ENCODE peak calls at places on chromosomes 3 and 15, in seven cellular contexts. M is adrenal gland, P is spleen, D is gastrocnemius medialis, T is kidney epithelial cell, H is mucosa of descending colon, B is cardiac muscle cell. R is an unnamed sample.

GRCh38 chr15:99185731-99186130 is 63.6 kb downstream of the TTC23 start:
- DNase-seq in M (no peak), P (no peak), D (no peak), T (no peak), H (no peak), B (no peak), R (no peak)

GRCh38 chr3:120536642-120537041 is 59.5 kb upstream of the NDUFB4 start:
- DNase-seq in M (no peak), P (no peak), D (no peak), T (no peak), H (no peak), B (peak; percentile 20), R (no peak)

GRCh38 chr15:96340611-96341464 is 10.3 kb downstream of the NR2F2 start:
- DNase-seq in M (peak; percentile 67), P (no peak), D (no peak), T (no peak), H (no peak), B (peak; percentile 79), R (no peak)

GRCh38 chr3:145286937-145287336 is 874.0 kb downstream of the PLOD2 start:
- DNase-seq in M (no peak), P (no peak), D (no peak), T (no peak), H (no peak), B (no peak), R (no peak)

GRCh38 chr15:41928637-41929620 is 35.1 kb upstream of the SPTBN5 start:
- DNase-seq in M (peak; percentile 69), P (peak; percentile 87), D (peak; percentile 52), T (no peak), H (peak; percentile 71), B (no peak), R (peak; percentile 56)

GRCh38 chr3:13860001-13860400 is 19.9 kb downstream of the WNT7A start:
- DNase-seq in M (no peak), P (peak; percentile 12), D (no peak), T (no peak), H (no peak), B (no peak), R (no peak)

GRCh38 chr3:48143567-48143966 is 44.6 kb downstream of the CDC25A start:
- DNase-seq in M (no peak), P (no peak), D (no peak), T (no peak), H (no peak), B (no peak), R (no peak)

GRCh38 chr3:197030379-197031314 is 1.0 kb upstream of the MELTF start:
- DNase-seq in M (peak; percentile 62), P (no peak), D (no peak), T (no peak), H (no peak), B (no peak), R (no peak)

GRCh38 chr3:64321747-64322146 is 96.5 kb upstream of the PRICKLE2 start:
- DNase-seq in M (peak; percentile 67), P (no peak), D (no peak), T (peak; percentile 82), H (no peak), B (peak; percentile 68), R (no peak)

GRCh38 chr15:67433495-67434099 is 87.3 kb upstream of the C15orf61 start:
- DNase-seq in M (peak; percentile 73), P (no peak), D (no peak), T (no peak), H (no peak), B (peak; percentile 76), R (peak; percentile 54)

GRCh38 chr15:62307551-62307950 is 142.5 kb upstream of the C2CD4B start:
- DNase-seq in M (no peak), P (no peak), D (no peak), T (no peak), H (no peak), B (peak; percentile 6), R (no peak)

GRCh38 chr3:73508330-73508954 is 116.3 kb downstream of the PDZRN3 start:
- DNase-seq in M (peak; percentile 69), P (no peak), D (peak; percentile 50), T (no peak), H (no peak), B (peak; percentile 80), R (peak; percentile 59)

GRCh38 chr15:81281176-81281735 is 42.7 kb downstream of the STARD5 start:
- DNase-seq in M (no peak), P (no peak), D (no peak), T (no peak), H (no peak), B (no peak), R (no peak)

GRCh38 chr3:172153335-172153861 is 114.0 kb downstream of the FNDC3B start:
- DNase-seq in M (peak; percentile 98), P (peak; percentile 86), D (peak; percentile 95), T (peak; percentile 96), H (peak; percentile 90), B (peak; percentile 99), R (peak; percentile 85)

GRCh38 chr15:48940508-48940907 is 23.2 kb downstream of the SHC4 start:
- DNase-seq in M (no peak), P (no peak), D (no peak), T (peak; percentile 76), H (no peak), B (peak; percentile 88), R (no peak)

GRCh38 chr3:152713989-152714388 is 120.9 kb upstream of the P2RY1 start:
- DNase-seq in M (no peak), P (no peak), D (no peak), T (no peak), H (no peak), B (no peak), R (no peak)

GRCh38 chr3:161409069-161409468 is 37.8 kb upstream of the SPTSSB start:
- DNase-seq in M (no peak), P (no peak), D (no peak), T (no peak), H (no peak), B (peak; percentile 64), R (peak; percentile 37)

GRCh38 chr3:167361356-167361755 is 18.7 kb downstream of the ZBBX start:
- DNase-seq in M (no peak), P (no peak), D (no peak), T (no peak), H (no peak), B (no peak), R (no peak)

GRCh38 chr3:128242818-128243601 is 89.7 kb downstream of the EEFSEC start:
- DNase-seq in M (no peak), P (no peak), D (no peak), T (no peak), H (no peak), B (no peak), R (no peak)

GRCh38 chr3:122246214-122246613 is 62.7 kb downstream of the CASR start:
- DNase-seq in M (no peak), P (no peak), D (no peak), T (no peak), H (no peak), B (peak; percentile 16), R (no peak)
- H3K4me3 ChIP-seq in M (no peak overlapping the region), P (peak overlapping the region; percentile 7), D (peak overlapping the region; percentile 3), T (no peak overlapping the region), H (no peak overlapping the region), B (no peak overlapping the region), R (no peak overlapping the region)

DNA sequence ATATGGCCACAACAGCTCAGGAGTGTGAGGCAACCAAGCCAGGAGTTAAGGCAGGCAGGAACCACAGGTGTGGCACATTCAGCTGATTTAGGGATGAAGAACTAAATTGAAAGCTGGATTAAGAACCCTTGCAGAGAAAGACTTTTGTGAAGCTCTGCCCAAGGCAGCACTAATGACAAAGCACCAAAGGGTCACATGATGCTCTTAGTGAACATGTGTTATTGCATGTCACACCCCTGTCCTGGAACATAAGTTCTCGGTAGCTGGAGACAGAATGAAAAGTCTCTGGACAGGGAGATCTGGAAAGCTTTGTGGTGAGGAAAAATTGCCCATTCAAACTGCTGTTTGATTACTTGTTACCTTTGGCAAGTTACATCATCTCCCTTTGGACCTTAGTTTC is 3.2 kb downstream of the EAF1 start:
- DNase-seq in M (no peak), P (no peak), D (no peak), T (no peak), H (no peak), B (no peak), R (no peak)
- H3K36me3 ChIP-seq in M (peaks cover 51% of the 10 kb centered on the region), P (peaks cover 4% of the 10 kb centered on the region), D (peaks cover 54% of the 10 kb centered on the region), T (no peaks in the 10 kb centered on the region), H (no peaks in the 10 kb centered on the region), B (peaks cover 29% of the 10 kb centered on the region), R (peaks cover 11% of the 10 kb centered on the region)

GRCh38 chr3:140917769-140918168 is 23.9 kb upstream of the SLC25A36 start:
- DNase-seq in M (no peak), P (no peak), D (no peak), T (no peak), H (no peak), B (no peak), R (peak; percentile 93)

GRCh38 chr3:140913728-140914127 is 27.9 kb upstream of the SLC25A36 start:
- DNase-seq in M (no peak), P (no peak), D (no peak), T (no peak), H (no peak), B (no peak), R (no peak)

GRCh38 chr3:140920029-140920428 is 21.6 kb upstream of the SLC25A36 start:
- DNase-seq in M (no peak), P (no peak), D (no peak), T (no peak), H (no peak), B (no peak), R (no peak)

GRCh38 chr3:140914384-140914945 is 27.2 kb upstream of the SLC25A36 start:
- DNase-seq in M (no peak), P (no peak), D (no peak), T (no peak), H (no peak), B (no peak), R (no peak)

DNA sequence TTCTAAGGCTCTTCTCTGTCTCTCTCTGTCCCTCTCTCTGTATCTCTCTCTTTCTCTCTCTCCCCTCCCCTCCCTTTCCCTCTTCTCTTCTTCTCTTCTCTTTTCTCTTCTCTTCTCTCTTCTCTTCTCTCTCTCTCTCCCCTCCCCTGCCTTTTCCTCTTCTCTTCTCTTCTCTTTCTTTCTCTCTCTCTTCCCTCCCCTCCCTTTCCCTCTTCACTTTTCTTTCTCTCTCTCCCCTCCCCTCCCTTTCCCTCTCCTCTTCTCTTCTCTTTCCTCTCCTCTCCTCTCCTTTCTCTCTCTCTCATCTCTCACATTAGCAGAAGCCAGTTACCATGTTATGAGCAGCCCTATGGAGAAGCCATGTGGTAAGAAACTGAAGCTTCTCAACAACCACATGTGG is 25.0 kb upstream of the SLC25A36 start:
- DNase-seq in M (no peak), P (no peak), D (no peak), T (no peak), H (no peak), B (no peak), R (no peak)
- H3K4me3 ChIP-seq in M (no peak overlapping the region), P (no peak overlapping the region), D (no peak overlapping the region), T (no peak overlapping the region), H (no peak overlapping the region), B (no peak overlapping the region), R (no peak overlapping the region)

DNA sequence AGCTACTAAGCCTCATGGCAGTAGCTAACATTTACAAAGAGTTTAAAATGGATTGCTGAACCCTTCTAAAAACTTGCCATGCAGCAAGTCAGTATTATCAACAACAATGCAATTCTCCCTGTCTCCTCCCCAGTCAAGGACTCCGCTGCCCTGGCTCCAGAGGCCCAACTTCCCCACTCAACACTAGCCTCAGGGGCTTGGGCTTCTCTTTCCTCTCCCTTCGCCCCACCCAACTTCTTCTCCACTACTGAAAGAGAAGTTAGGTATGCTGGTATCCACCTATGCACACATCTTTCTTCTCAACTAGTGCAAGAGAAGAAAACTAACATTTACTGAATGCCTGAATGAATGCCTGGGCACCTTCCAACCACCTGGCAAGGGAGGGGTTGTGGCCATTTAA is 30.7 kb downstream of the TLE3 start:
- DNase-seq in M (no peak), P (no peak), D (no peak), T (no peak), H (no peak), B (no peak), R (no peak)
- H3K36me3 ChIP-seq in M (peaks cover 69% of the 10 kb centered on the region), P (peaks cover 11% of the 10 kb centered on the region), D (peaks cover 6% of the 10 kb centered on the region), T (no peaks in the 10 kb centered on the region), H (peaks cover 4% of the 10 kb centered on the region), B (peaks cover 6% of the 10 kb centered on the region), R (peaks cover 2% of the 10 kb centered on the region)